ENCODE peak calls at places on chromosome 1, in five cellular contexts. One of them, this sample, is unnamed. For H3K4me1, the result is how much of the 10 kb centered on the place peaks cover.

GRCh38 chr1:31583082-31583994 is 7.0 kb downstream of the TINAGL1 start:
- DNase-seq in neuronal stem cell: no peak
- DNase-seq in SJSA1: no peak
- DNase-seq in PC-3: no peak
- DNase-seq in stomach: no peak
- DNase-seq in this sample: no peak

GRCh38 chr1:25023826-25024225 is 93.8 kb upstream of the RUNX3 start:
- DNase-seq in neuronal stem cell: no peak
- DNase-seq in SJSA1: no peak
- DNase-seq in PC-3: no peak
- DNase-seq in stomach: no peak
- DNase-seq in this sample: no peak

GRCh38 chr1:9724706-9725476 is 73.4 kb downstream of the PIK3CD start:
- DNase-seq in neuronal stem cell: no peak
- DNase-seq in SJSA1: peak
- DNase-seq in PC-3: peak
- DNase-seq in stomach: peak
- DNase-seq in this sample: peak

GRCh38 chr1:94143173-94143808 is 22.3 kb upstream of the ABCA4 start:
- DNase-seq in neuronal stem cell: no peak
- DNase-seq in SJSA1: no peak
- DNase-seq in PC-3: no peak
- DNase-seq in stomach: no peak
- DNase-seq in this sample: no peak

GRCh38 chr1:208101661-208102431 is 142.3 kb downstream of the PLXNA2 start:
- DNase-seq in neuronal stem cell: peak
- DNase-seq in SJSA1: no peak
- DNase-seq in PC-3: no peak
- DNase-seq in stomach: no peak
- DNase-seq in this sample: no peak

GRCh38 chr1:94299627-94300552 is 62.5 kb upstream of the ARHGAP29 start:
- DNase-seq in neuronal stem cell: peak
- DNase-seq in SJSA1: peak
- DNase-seq in PC-3: peak
- DNase-seq in stomach: no peak
- DNase-seq in this sample: no peak

GRCh38 chr1:204578867-204579664 is 62.9 kb downstream of the MDM4 start:
- DNase-seq in neuronal stem cell: no peak
- DNase-seq in SJSA1: no peak
- DNase-seq in PC-3: no peak
- DNase-seq in stomach: peak
- DNase-seq in this sample: no peak

GRCh38 chr1:39159224-39160036 is 45.1 kb upstream of the MACF1 start:
- DNase-seq in neuronal stem cell: no peak
- DNase-seq in SJSA1: peak
- DNase-seq in PC-3: peak
- DNase-seq in stomach: peak
- DNase-seq in this sample: no peak

GRCh38 chr1:231634302-231635013 is 7.9 kb downstream of the DISC1 start:
- DNase-seq in neuronal stem cell: no peak
- DNase-seq in SJSA1: no peak
- DNase-seq in PC-3: no peak
- DNase-seq in stomach: no peak
- DNase-seq in this sample: no peak

GRCh38 chr1:193462629-193463320 is 276.4 kb upstream of the B3GALT2 start:
- DNase-seq in neuronal stem cell: peak
- DNase-seq in SJSA1: no peak
- DNase-seq in PC-3: no peak
- DNase-seq in stomach: no peak
- DNase-seq in this sample: no peak

GRCh38 chr1:156078728-156079127 is 3.5 kb downstream of the MEX3A start:
- DNase-seq in neuronal stem cell: no peak
- DNase-seq in SJSA1: no peak
- DNase-seq in PC-3: no peak
- DNase-seq in stomach: no peak
- DNase-seq in this sample: no peak

GRCh38 chr1:213994888-213995287 is 7.1 kb downstream of the PROX1 start:
- DNase-seq in neuronal stem cell: no peak
- DNase-seq in SJSA1: no peak
- DNase-seq in PC-3: no peak
- DNase-seq in stomach: no peak
- DNase-seq in this sample: no peak

GRCh38 chr1:213997031-213997771 is 9.4 kb downstream of the PROX1 start:
- DNase-seq in neuronal stem cell: no peak
- DNase-seq in SJSA1: no peak
- DNase-seq in PC-3: no peak
- DNase-seq in stomach: no peak
- DNase-seq in this sample: no peak

GRCh38 chr1:213995603-213996002 is 7.8 kb downstream of the PROX1 start:
- DNase-seq in neuronal stem cell: no peak
- DNase-seq in SJSA1: no peak
- DNase-seq in PC-3: no peak
- DNase-seq in stomach: no peak
- DNase-seq in this sample: no peak

GRCh38 chr1:213997772-213998107 is 10.0 kb downstream of the PROX1 start:
- DNase-seq in neuronal stem cell: no peak
- DNase-seq in SJSA1: no peak
- DNase-seq in PC-3: no peak
- DNase-seq in stomach: no peak
- DNase-seq in this sample: no peak

DNA sequence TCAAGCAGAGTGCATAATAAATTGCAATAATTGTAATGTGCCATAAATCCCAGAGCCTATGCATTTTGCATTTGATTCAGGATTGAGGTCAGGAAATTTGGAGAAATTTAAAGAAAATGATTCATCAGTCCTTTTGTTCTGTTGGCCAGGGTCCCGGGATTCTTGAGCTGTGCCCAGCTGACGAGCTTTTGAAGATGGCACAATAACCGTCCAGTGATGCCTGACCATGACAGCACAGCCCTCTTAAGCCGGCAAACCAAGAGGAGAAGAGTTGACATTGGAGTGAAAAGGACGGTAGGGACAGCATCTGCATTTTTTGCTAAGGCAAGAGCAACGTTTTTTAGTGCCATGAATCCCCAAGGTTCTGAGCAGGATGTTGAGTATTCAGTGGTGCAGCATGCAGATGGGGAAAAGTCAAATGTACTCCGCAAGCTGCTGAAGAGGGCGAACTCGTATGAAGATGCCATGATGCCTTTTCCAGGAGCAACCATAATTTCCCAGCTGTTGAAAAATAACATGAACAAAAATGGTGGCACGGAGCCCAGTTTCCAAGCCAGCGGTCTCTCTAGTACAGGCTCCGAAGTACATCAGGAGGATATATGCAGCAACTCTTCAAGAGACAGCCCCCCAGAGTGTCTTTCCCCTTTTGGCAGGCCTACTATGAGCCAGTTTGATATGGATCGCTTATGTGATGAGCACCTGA is 8.7 kb downstream of the PROX1 start:
- DNase-seq in neuronal stem cell: no peak
- DNase-seq in SJSA1: no peak
- DNase-seq in PC-3: peak
- DNase-seq in stomach: no peak
- DNase-seq in this sample: no peak
- H3K4me1 ChIP-seq in neuronal stem cell: under half
- H3K4me1 ChIP-seq in SJSA1: under half
- H3K4me1 ChIP-seq in PC-3: under half
- H3K4me1 ChIP-seq in stomach: under half
- H3K4me1 ChIP-seq in this sample: under half

GRCh38 chr1:171472183-171472647 is 13.1 kb upstream of the PRRC2C start:
- DNase-seq in neuronal stem cell: no peak
- DNase-seq in SJSA1: no peak
- DNase-seq in PC-3: no peak
- DNase-seq in stomach: no peak
- DNase-seq in this sample: no peak

GRCh38 chr1:171468120-171468790 is 17.1 kb upstream of the PRRC2C start:
- DNase-seq in neuronal stem cell: no peak
- DNase-seq in SJSA1: no peak
- DNase-seq in PC-3: peak
- DNase-seq in stomach: no peak
- DNase-seq in this sample: no peak

GRCh38 chr1:171470726-171471125 is 14.6 kb upstream of the PRRC2C start:
- DNase-seq in neuronal stem cell: no peak
- DNase-seq in SJSA1: no peak
- DNase-seq in PC-3: no peak
- DNase-seq in stomach: no peak
- DNase-seq in this sample: no peak

GRCh38 chr1:171467626-171468025 is 17.7 kb upstream of the PRRC2C start:
- DNase-seq in neuronal stem cell: no peak
- DNase-seq in SJSA1: no peak
- DNase-seq in PC-3: no peak
- DNase-seq in stomach: no peak
- DNase-seq in this sample: no peak
- H3K27ac ChIP-seq in neuronal stem cell: no peak
- H3K27ac ChIP-seq in SJSA1: no peak
- H3K27ac ChIP-seq in PC-3: peak
- H3K27ac ChIP-seq in stomach: no peak
- H3K27ac ChIP-seq in this sample: no peak

GRCh38 chr1:206715552-206716518 is 31.1 kb downstream of the MAPKAPK2 start:
- DNase-seq in neuronal stem cell: no peak
- DNase-seq in SJSA1: no peak
- DNase-seq in PC-3: no peak
- DNase-seq in stomach: no peak
- DNase-seq in this sample: peak
- H3K4me1 ChIP-seq in neuronal stem cell: under half
- H3K4me1 ChIP-seq in SJSA1: under half
- H3K4me1 ChIP-seq in PC-3: half or more
- H3K4me1 ChIP-seq in stomach: half or more
- H3K4me1 ChIP-seq in this sample: half or more

GRCh38 chr1:4006676-4007374 is 106.8 kb upstream of the C1orf174 start:
- DNase-seq in neuronal stem cell: no peak
- DNase-seq in SJSA1: no peak
- DNase-seq in PC-3: no peak
- DNase-seq in stomach: no peak
- DNase-seq in this sample: no peak
- H3K27ac ChIP-seq in neuronal stem cell: no peak
- H3K27ac ChIP-seq in SJSA1: no peak
- H3K27ac ChIP-seq in PC-3: no peak
- H3K27ac ChIP-seq in stomach: no peak
- H3K27ac ChIP-seq in this sample: no peak

GRCh38 chr1:12452262-12452661 is 165.7 kb downstream of the DHRS3 start:
- DNase-seq in neuronal stem cell: no peak
- DNase-seq in SJSA1: no peak
- DNase-seq in PC-3: no peak
- DNase-seq in stomach: no peak
- DNase-seq in this sample: no peak
- H3K4me1 ChIP-seq in neuronal stem cell: under half
- H3K4me1 ChIP-seq in SJSA1: half or more
- H3K4me1 ChIP-seq in PC-3: under half
- H3K4me1 ChIP-seq in stomach: under half
- H3K4me1 ChIP-seq in this sample: under half

This sample was measured in effector memory CD4-positive, alpha-beta T cell.